ENCODE peak calls at places on chromosomes 11 and 22, in six cellular contexts. Y is fibroblast of villous mesenchyme, H is PC-3, G is PC-9, S is mammary epithelial cell, R is neural progenitor cell. M is an unnamed sample.

GRCh38 chr11:60206616-60207015 is 23.7 kb upstream of the MS4A6A start:
- DNase-seq in Y (no peak), H (no peak), G (no peak), S (peak; percentile 37), R (no peak), M (no peak)

GRCh38 chr11:16893456-16894076 is 120.6 kb downstream of the PLEKHA7 start:
- DNase-seq in Y (no peak), H (peak; percentile 59), G (peak; percentile 38), S (peak; percentile 43), R (peak; percentile 61), M (no peak)

GRCh38 chr22:46245515-46245914 is 4.6 kb downstream of the CDPF1 start:
- DNase-seq in Y (no peak), H (no peak), G (no peak), S (no peak), R (no peak), M (no peak)

GRCh38 chr11:114846040-114846791 is 167.9 kb downstream of the NXPE2 start:
- DNase-seq in Y (peak; percentile 7), H (no peak), G (no peak), S (peak; percentile 6), R (peak; percentile 14), M (no peak)

GRCh38 chr22:42780070-42780540 is 59.4 kb upstream of the A4GALT start:
- DNase-seq in Y (peak; percentile 97), H (peak; percentile 82), G (peak; percentile 51), S (peak; percentile 72), R (peak; percentile 91), M (peak; percentile 97)

GRCh38 chr11:117819096-117820040 is 5.2 kb downstream of the FXYD2 start:
- DNase-seq in Y (peak; percentile 63), H (peak; percentile 86), G (peak; percentile 69), S (peak; percentile 66), R (peak; percentile 83), M (peak; percentile 23)

GRCh38 chr22:47202819-47203553 is 440.5 kb downstream of the TBC1D22A start:
- DNase-seq in Y (no peak), H (no peak), G (no peak), S (no peak), R (no peak), M (no peak)

GRCh38 chr22:49934891-49935557 is 16.6 kb downstream of the CRELD2 start:
- DNase-seq in Y (peak; percentile 63), H (no peak), G (peak; percentile 84), S (no peak), R (peak; percentile 65), M (peak; percentile 62)

GRCh38 chr22:31340360-31340759 is 5.8 kb downstream of the PATZ1 start:
- DNase-seq in Y (no peak), H (no peak), G (no peak), S (no peak), R (no peak), M (no peak)

GRCh38 chr22:39234157-39234793 is 10.5 kb downstream of the PDGFB start:
- DNase-seq in Y (peak; percentile 25), H (no peak), G (no peak), S (no peak), R (peak; percentile 80), M (no peak)

GRCh38 chr22:49415219-49415951 is 412.3 kb downstream of the BRD1 start:
- DNase-seq in Y (no peak), H (no peak), G (no peak), S (no peak), R (no peak), M (no peak)

GRCh38 chr22:19622061-19622441 is 92.3 kb upstream of the SEPTIN5 start:
- DNase-seq in Y (no peak), H (no peak), G (no peak), S (no peak), R (no peak), M (no peak)

GRCh38 chr22:42697542-42698013 is 23.1 kb downstream of the A4GALT start:
- DNase-seq in Y (peak; percentile 89), H (peak; percentile 44), G (peak; percentile 85), S (peak; percentile 74), R (no peak), M (peak; percentile 75)

GRCh38 chr22:29940526-29940925 is 57.6 kb downstream of the MTMR3 start:
- DNase-seq in Y (no peak), H (no peak), G (no peak), S (no peak), R (no peak), M (no peak)

GRCh38 chr11:110830344-110831141 is 118.3 kb upstream of the ARHGAP20 start:
- DNase-seq in Y (no peak), H (no peak), G (no peak), S (no peak), R (peak; percentile 13), M (peak; percentile 4)

GRCh38 chr22:39182478-39183030 is 30.1 kb upstream of the CBX7 start:
- DNase-seq in Y (peak; percentile 63), H (no peak), G (no peak), S (no peak), R (no peak), M (peak; percentile 76)

GRCh38 chr11:3939211-3939610 is 83.7 kb downstream of the STIM1 start:
- DNase-seq in Y (peak; percentile 90), H (no peak), G (no peak), S (peak; percentile 54), R (no peak), M (peak; percentile 94)

GRCh38 chr11:13440100-13440855 is 22.7 kb downstream of the BTBD10 start:
- DNase-seq in Y (peak; percentile 93), H (peak; percentile 79), G (no peak), S (peak; percentile 93), R (no peak), M (peak; percentile 92)

GRCh38 chr11:62124186-62125113 is 639 bp downstream of the INCENP start:
- DNase-seq in Y (peak; percentile 43), H (peak; percentile 46), G (peak; percentile 32), S (peak; percentile 66), R (peak; percentile 52), M (peak; percentile 41)

GRCh38 chr11:132914600-132914999 is 617.7 kb downstream of the OPCML start:
- DNase-seq in Y (no peak), H (no peak), G (no peak), S (peak; percentile 79), R (no peak), M (peak; percentile 22)

GRCh38 chr22:49538006-49538405 is 289.7 kb downstream of the BRD1 start:
- DNase-seq in Y (no peak), H (no peak), G (no peak), S (no peak), R (no peak), M (no peak)

GRCh38 chr11:88292156-88292844 is 45.2 kb downstream of the CTSC start:
- DNase-seq in Y (no peak), H (peak; percentile 85), G (peak; percentile 30), S (peak; percentile 35), R (no peak), M (no peak)
- TF ChIP-seq CTCF in Y (no peak), H (peak; percentile 47), G (peak; percentile 16), S (peak; percentile 37), R (no peak), M (no peak)

GRCh38 chr11:70078095-70078795 is at the start of gene ANO1:
- DNase-seq in Y (no peak), H (peak; percentile 51), G (peak; percentile 52), S (no peak), R (peak; percentile 58), M (no peak)
- H3K4me3 ChIP-seq in Y (no peak within 1 kb of the TSS), H (peak within 1 kb of the TSS; percentile 78), G (peak within 1 kb of the TSS; percentile 79), S (peak within 1 kb of the TSS; percentile 66), R (peak within 1 kb of the TSS; percentile 38), M (no peak within 1 kb of the TSS)

DNA sequence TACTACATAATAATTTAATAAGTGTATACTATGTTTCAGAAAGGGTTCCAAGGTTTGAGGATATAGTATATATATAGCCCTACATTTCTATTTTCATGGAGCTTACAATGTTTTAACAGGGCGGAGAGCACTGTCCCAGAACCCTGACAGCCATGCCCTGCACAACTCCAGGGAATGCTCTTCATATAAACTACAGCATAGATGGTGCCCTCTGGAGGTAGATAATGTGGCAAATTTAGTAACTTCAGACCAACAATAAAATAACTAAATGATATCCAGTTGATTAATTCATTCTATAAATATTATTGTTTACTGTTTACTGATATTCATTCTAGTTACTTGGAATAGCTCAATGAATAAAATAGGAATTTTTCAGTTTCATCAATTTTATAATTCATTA is 693.7 kb upstream of the CCDC179 start:
- DNase-seq in Y (no peak), H (peak; percentile 37), G (no peak), S (peak; percentile 2), R (no peak), M (no peak)
- TF ChIP-seq CTCF in Y (no peak), H (peak; percentile 61), G (peak; percentile 33), S (peak; percentile 33), R (peak; percentile 18), M (peak; percentile 5)

DNA sequence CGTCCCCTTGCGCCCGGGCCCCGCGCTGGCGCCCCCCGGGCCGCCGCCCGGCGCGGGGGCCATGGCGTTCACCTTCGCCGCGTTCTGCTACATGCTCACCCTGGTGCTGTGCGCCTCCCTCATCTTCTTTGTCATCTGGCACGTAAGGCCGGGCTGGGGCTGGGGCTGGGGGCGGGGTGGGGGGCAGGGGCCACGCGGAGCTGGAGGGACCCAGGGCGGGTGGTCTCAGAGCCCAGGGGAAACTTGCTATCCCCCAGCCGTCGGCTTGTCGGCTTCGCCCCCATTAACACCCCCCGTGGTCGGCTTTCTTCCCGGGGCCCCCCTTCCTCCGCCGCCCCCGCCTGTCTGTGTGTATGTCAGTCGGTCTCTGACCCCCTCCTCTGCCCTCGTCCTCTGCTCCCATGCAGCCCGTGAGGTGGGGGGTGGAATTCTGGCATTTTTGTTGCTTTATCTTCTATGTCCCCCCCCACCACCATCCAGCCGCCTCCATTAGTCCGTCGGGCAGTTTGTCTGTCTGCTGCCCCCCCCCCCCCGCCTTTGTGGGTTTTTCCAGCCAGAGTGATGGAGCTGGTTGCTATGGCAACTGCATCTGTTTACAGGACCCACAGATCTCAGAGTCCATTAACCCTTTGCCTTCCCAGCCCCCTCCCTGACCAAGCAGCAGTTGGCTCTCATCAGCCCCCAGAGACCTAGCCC is 569 bp downstream of the CNIH2 start:
- DNase-seq in Y (no peak), H (peak; percentile 18), G (no peak), S (no peak), R (peak; percentile 69), M (peak; percentile 20)
- H3K4me3 ChIP-seq in Y (no peak overlapping the region), H (no peak overlapping the region), G (no peak overlapping the region), S (no peak overlapping the region), R (peak overlapping the region; percentile 49), M (no peak overlapping the region)

DNA sequence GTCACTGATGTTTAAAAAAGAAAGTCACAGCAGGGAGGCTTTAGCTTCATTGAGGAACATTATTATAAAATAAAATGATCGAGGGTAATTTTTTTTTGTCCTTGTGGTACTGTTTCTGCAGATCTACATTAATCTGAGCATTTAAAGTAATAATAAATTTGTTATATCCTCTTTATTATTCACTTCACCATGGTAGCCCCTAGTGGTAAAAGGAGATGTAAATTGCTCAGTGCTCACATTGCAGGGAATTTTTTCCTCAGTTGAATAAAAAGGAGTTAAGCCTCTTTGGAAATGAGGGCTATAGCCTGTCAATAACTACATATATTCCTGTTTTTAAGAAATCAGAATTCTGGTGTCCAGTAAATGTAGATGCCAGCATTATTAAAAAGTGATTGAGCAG is 99.7 kb upstream of the VPREB1 start:
- DNase-seq in Y (no peak), H (peak; percentile 27), G (no peak), S (no peak), R (no peak), M (no peak)
- TF ChIP-seq CTCF in Y (peak; percentile 12), H (peak; percentile 37), G (no peak), S (peak; percentile 28), R (peak; percentile 22), M (no peak)

DNA sequence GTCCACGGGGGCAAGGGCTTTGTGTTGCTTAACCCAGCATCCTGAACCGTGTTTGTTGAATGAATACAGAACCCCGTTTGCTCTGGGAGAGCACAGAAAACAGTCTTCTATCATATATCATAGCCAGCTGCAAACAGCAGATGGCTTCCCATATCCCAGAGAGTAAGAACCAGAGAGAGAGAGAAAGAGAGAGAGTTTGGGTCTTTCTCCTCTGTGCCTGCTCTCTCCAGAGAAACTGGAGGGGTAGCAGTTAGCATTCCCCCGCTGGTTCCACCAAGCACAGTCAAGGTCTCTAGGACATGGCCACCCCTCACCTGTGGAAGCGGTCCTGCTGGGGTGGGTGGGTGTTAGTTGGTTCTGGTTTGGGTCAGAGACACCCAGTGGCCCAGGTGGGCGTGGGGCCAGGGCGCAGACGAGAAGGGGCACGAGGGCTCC is 487 bp upstream of the TIMP3 start:
- DNase-seq in Y (peak; percentile 44), H (no peak), G (no peak), S (no peak), R (no peak), M (no peak)
- H3K4me3 ChIP-seq in Y (peak overlapping the region; percentile 61), H (no peak overlapping the region), G (peak overlapping the region; percentile 99), S (peak overlapping the region; percentile 23), R (peak overlapping the region; percentile 73), M (peak overlapping the region; percentile 62)